ENCODE peak calls at places on chromosomes 11 and 22, in five cellular contexts. V, U, A, R and P are unnamed samples.
A peak's percentile ranks its signal among the peaks of the same experiment; 100 is the strongest.

GRCh38 chr11:68127791-68128681 is 6.8 kb upstream of the CHKA start:
- DNase-seq in U (peak; percentile 40), V (no peak), R (no peak), A (no peak), P (no peak)

GRCh38 chr22:28594784-28595324 is 84.8 kb downstream of the TTC28 start:
- DNase-seq in R (no peak), A (no peak), U (peak; percentile 77), V (no peak), P (peak; percentile 58)

GRCh38 chr22:22926359-22927195 is 39.0 kb downstream of the IGLL5 start:
- DNase-seq in A (no peak), V (no peak), R (no peak), U (no peak), P (no peak)

GRCh38 chr22:46452195-46453005 is 85.0 kb downstream of the CELSR1 start:
- DNase-seq in A (no peak), V (no peak), R (no peak), U (no peak), P (no peak)

GRCh38 chr11:133082453-133082781 is 449.9 kb downstream of the OPCML start:
- DNase-seq in R (peak; percentile 9), A (no peak), U (no peak), V (no peak), P (no peak)

GRCh38 chr11:74770456-74770855 is 21.8 kb downstream of the RNF169 start:
- DNase-seq in R (no peak), U (peak; percentile 68), A (no peak), V (no peak), P (no peak)

GRCh38 chr22:47394504-47395440 is 632.3 kb downstream of the TBC1D22A start:
- DNase-seq in R (no peak), V (no peak), A (no peak), U (no peak), P (no peak)

GRCh38 chr22:50507421-50507990 is at the start of gene LMF2:
- DNase-seq in V (no peak), A (peak; percentile 91), U (no peak), R (peak; percentile 91), P (no peak)

GRCh38 chr22:50720861-50721844 is 16.9 kb upstream of the ACR start:
- DNase-seq in A (no peak), R (no peak), U (no peak), V (no peak), P (no peak)

GRCh38 chr11:112634551-112634950 is 326.7 kb upstream of the NCAM1 start:
- DNase-seq in U (no peak), V (no peak), A (no peak), R (no peak), P (no peak)

GRCh38 chr11:95443386-95443785 is 212.4 kb upstream of the SESN3 start:
- DNase-seq in R (peak; percentile 12), U (no peak), V (no peak), A (no peak), P (no peak)

GRCh38 chr22:29885610-29886009 is 2.6 kb downstream of the MTMR3 start:
- DNase-seq in V (no peak), R (no peak), U (no peak), A (no peak), P (no peak)

GRCh38 chr11:309558-309855 is 1.9 kb downstream of the IFITM2 start:
- DNase-seq in U (no peak), V (no peak), R (no peak), A (no peak), P (no peak)

GRCh38 chr11:47412152-47412746 is 3.9 kb downstream of the SLC39A13 start:
- DNase-seq in R (peak; percentile 71), A (no peak), V (no peak), U (peak; percentile 26), P (peak; percentile 71)

GRCh38 chr11:8717876-8718753 is 35.5 kb downstream of the RPL27A start:
- DNase-seq in A (no peak), V (no peak), R (no peak), U (peak; percentile 97), P (peak; percentile 85)

GRCh38 chr11:65640483-65641207 is 2.7 kb downstream of the SIPA1 start:
- DNase-seq in V (no peak), R (peak; percentile 38), A (no peak), U (no peak), P (no peak)

GRCh38 chr11:22787565-22788162 is 41.9 kb downstream of the SVIP start:
- DNase-seq in U (peak; percentile 56), R (peak; percentile 18), V (no peak), A (no peak), P (peak; percentile 27)

GRCh38 chr11:89495951-89496350 is 4.8 kb upstream of the NOX4 start:
- DNase-seq in V (no peak), U (peak; percentile 93), A (no peak), R (no peak), P (peak; percentile 14)

GRCh38 chr11:44519989-44520737 is 45.3 kb upstream of the CD82 start:
- DNase-seq in V (no peak), A (no peak), U (no peak), R (no peak), P (no peak)

GRCh38 chr11:4626207-4627105 is 10.8 kb upstream of the OR51D1 start:
- DNase-seq in R (peak; percentile 74), A (no peak), U (peak; percentile 79), V (no peak), P (peak; percentile 65)

GRCh38 chr11:78459738-78460137 is 42.1 kb upstream of the GAB2 start:
- DNase-seq in U (no peak), A (no peak), R (no peak), V (no peak), P (no peak)

GRCh38 chr11:68652683-68653156 is 31.6 kb upstream of the GAL start:
- DNase-seq in A (no peak), R (no peak), V (no peak), U (no peak), P (no peak)

GRCh38 chr22:36580846-36581245 is 51.9 kb upstream of the EIF3D start:
- DNase-seq in R (no peak), V (no peak), U (no peak), A (no peak), P (no peak)

GRCh38 chr11:92852946-92853345 is 116.5 kb upstream of the MTNR1B start:
- DNase-seq in U (no peak), R (no peak), A (no peak), V (no peak), P (no peak)

GRCh38 chr22:36369922-36370781 is 17.6 kb downstream of the MYH9 start:
- DNase-seq in A (no peak), R (no peak), U (peak; percentile 41), V (no peak), P (peak; percentile 52)

GRCh38 chr22:36862251-36863242 is 1.7 kb downstream of the NCF4 start:
- DNase-seq in R (no peak), A (no peak), U (no peak), V (no peak), P (no peak)

GRCh38 chr11:33040127-33040861 is 922 bp downstream of the TCP11L1 start:
- DNase-seq in R (peak; percentile 31), U (peak; percentile 44), V (no peak), A (no peak), P (peak; percentile 41)

GRCh38 chr22:46429327-46429853 is 93.9 kb downstream of the TRMU start:
- DNase-seq in A (no peak), V (no peak), R (no peak), U (no peak), P (no peak)

GRCh38 chr22:27393371-27393770 is 408.2 kb downstream of the MN1 start:
- DNase-seq in V (no peak), R (no peak), U (no peak), A (no peak), P (no peak)

GRCh38 chr11:79173615-79174014 is 267.2 kb downstream of the TENM4 start:
- DNase-seq in V (no peak), U (peak; percentile 77), R (no peak), A (no peak), P (peak; percentile 3)

GRCh38 chr11:78100276-78101040 is 20.8 kb upstream of the NDUFC2 start:
- DNase-seq in U (no peak), R (no peak), A (no peak), V (no peak), P (no peak)

GRCh38 chr11:95659088-95659487 is 130.5 kb downstream of the FAM76B start:
- DNase-seq in U (peak; percentile 72), R (no peak), A (no peak), V (no peak), P (no peak)

GRCh38 chr11:64176751-64177150 is 9.2 kb upstream of the STIP1 start:
- DNase-seq in R (no peak), A (no peak), U (no peak), V (no peak), P (no peak)

GRCh38 chr22:50506611-50507420 is 686 bp downstream of the LMF2 start:
- DNase-seq in A (no peak), R (no peak), U (no peak), V (no peak), P (no peak)

GRCh38 chr22:44295406-44295805 is 17.3 kb downstream of the SHISAL1 start:
- DNase-seq in V (no peak), A (no peak), U (no peak), R (no peak), P (no peak)

GRCh38 chr11:44761546-44761961 is 34.8 kb downstream of the TSPAN18 start:
- DNase-seq in A (no peak), R (no peak), U (no peak), V (no peak), P (no peak)